ENCODE peak calls at places on chromosomes 5 and 9, in eight cellular contexts. B is ovary, Q is spleen, L is stomach, H is fibroblast of pulmonary artery, F is fibroblast of lung, R is mammary epithelial cell, P is HCT116. T is an unnamed sample.
A peak's percentile ranks its signal among the peaks of the same experiment; 100 is the strongest.

GRCh38 chr9:76369583-76369982 is 24.6 kb downstream of the RFK start:
- DNase-seq in B (peak; percentile 31), Q (no peak), L (peak; percentile 85), H (peak; percentile 50), F (peak; percentile 86), R (peak; percentile 65), P (no peak), T (peak; percentile 69)

GRCh38 chr5:16809816-16810502 is 126.1 kb downstream of the MYO10 start:
- DNase-seq in B (peak; percentile 54), Q (no peak), L (peak; percentile 68), H (peak; percentile 70), F (peak; percentile 91), R (no peak), P (no peak), T (peak; percentile 92)

GRCh38 chr9:121455527-121456239 is 44.0 kb downstream of the GGTA1 start:
- DNase-seq in B (no peak), Q (no peak), L (no peak), H (no peak), F (peak; percentile 19), R (no peak), P (no peak), T (no peak)

GRCh38 chr9:93054758-93055704 is 3.5 kb upstream of the SUSD3 start:
- DNase-seq in B (no peak), Q (no peak), L (no peak), H (no peak), F (no peak), R (no peak), P (no peak), T (no peak)

GRCh38 chr5:123610665-123611406 is 98.9 kb downstream of the CSNK1G3 start:
- DNase-seq in B (peak; percentile 21), Q (no peak), L (no peak), H (peak; percentile 88), F (peak; percentile 60), R (peak; percentile 42), P (peak; percentile 54), T (peak; percentile 87)

GRCh38 chr9:107739601-107740082 is 250.1 kb upstream of the KLF4 start:
- DNase-seq in B (peak; percentile 75), Q (no peak), L (peak; percentile 71), H (peak; percentile 78), F (peak; percentile 70), R (peak; percentile 73), P (no peak), T (peak; percentile 98)

GRCh38 chr9:18060304-18060934 is 413.5 kb upstream of the ADAMTSL1 start:
- DNase-seq in B (no peak), Q (no peak), L (no peak), H (peak; percentile 2), F (no peak), R (no peak), P (no peak), T (no peak)

GRCh38 chr9:20623021-20623747 is 885 bp upstream of the MLLT3 start:
- DNase-seq in B (peak; percentile 39), Q (peak; percentile 87), L (peak; percentile 46), H (no peak), F (peak; percentile 2), R (peak; percentile 47), P (no peak), T (no peak)

GRCh38 chr9:93680445-93681315 is 104.3 kb downstream of the PHF2 start:
- DNase-seq in B (peak; percentile 12), Q (peak; percentile 59), L (peak; percentile 25), H (no peak), F (no peak), R (no peak), P (no peak), T (no peak)

GRCh38 chr5:1847611-1848010 is 35.1 kb downstream of the IRX4 start:
- DNase-seq in B (no peak), Q (no peak), L (no peak), H (no peak), F (no peak), R (no peak), P (no peak), T (no peak)

GRCh38 chr9:128494108-128494742 is 10.3 kb upstream of the GLE1 start:
- DNase-seq in B (peak; percentile 63), Q (peak; percentile 84), L (peak; percentile 42), H (peak; percentile 61), F (no peak), R (no peak), P (no peak), T (no peak)

GRCh38 chr5:37871023-37871815 is 31.4 kb upstream of the GDNF start:
- DNase-seq in B (no peak), Q (no peak), L (no peak), H (peak; percentile 9), F (peak; percentile 87), R (peak; percentile 51), P (no peak), T (peak; percentile 66)

GRCh38 chr9:96674914-96675538 is 19.9 kb upstream of the PRXL2C start:
- DNase-seq in B (no peak), Q (no peak), L (no peak), H (peak; percentile 57), F (peak; percentile 78), R (peak; percentile 91), P (peak; percentile 81), T (peak; percentile 73)

GRCh38 chr5:35117960-35118359 is 70.2 kb upstream of the AGXT2 start:
- DNase-seq in B (no peak), Q (no peak), L (no peak), H (peak; percentile 82), F (peak; percentile 78), R (peak; percentile 17), P (no peak), T (peak; percentile 65)

GRCh38 chr9:93295031-93295430 is 111.1 kb downstream of the WNK2 start:
- DNase-seq in B (no peak), Q (peak; percentile 74), L (no peak), H (peak; percentile 1), F (no peak), R (no peak), P (no peak), T (peak; percentile 3)

GRCh38 chr9:124198948-124199347 is 58.8 kb upstream of the NEK6 start:
- DNase-seq in B (no peak), Q (no peak), L (no peak), H (no peak), F (no peak), R (no peak), P (no peak), T (no peak)

GRCh38 chr9:124202447-124202971 is 55.2 kb upstream of the NEK6 start:
- DNase-seq in B (no peak), Q (peak; percentile 91), L (peak; percentile 46), H (peak; percentile 15), F (peak; percentile 16), R (no peak), P (no peak), T (no peak)

GRCh38 chr9:124196814-124197176 is 61.0 kb upstream of the NEK6 start:
- DNase-seq in B (no peak), Q (no peak), L (peak; percentile 8), H (no peak), F (no peak), R (no peak), P (no peak), T (no peak)

GRCh38 chr9:124199474-124199873 is 58.3 kb upstream of the NEK6 start:
- DNase-seq in B (no peak), Q (no peak), L (no peak), H (no peak), F (no peak), R (no peak), P (no peak), T (no peak)

DNA sequence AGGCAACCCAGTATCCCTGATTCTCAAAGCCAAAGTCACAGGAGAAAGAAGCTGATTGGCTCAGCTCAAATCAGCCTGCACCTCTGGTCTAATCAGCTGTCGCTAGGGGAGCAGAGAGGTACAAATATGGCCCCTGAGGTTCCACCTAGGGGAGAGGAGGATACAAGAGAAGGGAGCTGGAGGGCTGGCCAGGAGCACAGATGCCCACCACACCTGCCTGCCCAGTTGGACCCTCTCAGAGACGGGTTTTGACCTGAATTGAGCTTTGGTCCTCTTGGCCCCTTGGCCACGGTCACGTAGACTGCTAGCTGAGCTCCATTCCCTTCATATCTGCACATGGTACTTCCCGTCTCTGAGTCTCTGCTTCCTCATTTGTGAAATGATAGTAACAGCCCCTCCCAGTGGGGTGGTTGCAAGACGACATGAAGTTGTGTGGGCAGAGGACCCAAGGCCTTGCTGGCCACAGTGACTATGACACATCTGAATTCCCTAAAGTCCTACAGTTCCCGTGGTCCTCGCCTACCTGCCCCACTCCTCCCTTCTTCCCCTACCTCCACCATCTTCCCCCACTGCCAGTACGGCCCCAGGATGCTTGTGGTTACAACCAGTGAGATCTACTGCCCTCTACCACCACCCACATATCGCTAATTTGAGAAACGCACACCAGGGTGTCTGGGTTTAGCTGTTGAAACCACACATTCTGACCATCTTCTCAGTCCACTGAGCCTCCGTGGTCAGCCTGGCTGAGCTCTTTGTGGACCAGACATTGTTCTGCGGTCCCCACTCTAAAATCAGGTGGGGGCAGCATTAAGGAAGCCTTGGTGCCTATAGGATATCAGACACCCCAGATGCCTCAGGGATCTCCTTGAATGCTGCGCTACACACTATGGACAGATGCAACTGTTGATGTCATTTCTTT is 60.3 kb upstream of the NEK6 start:
- DNase-seq in B (no peak), Q (peak; percentile 82), L (peak; percentile 5), H (no peak), F (no peak), R (no peak), P (no peak), T (no peak)
- TF ChIP-seq CTCF in B (no peak), Q (no peak), L (no peak), H (no peak), F (no peak), R (no peak), P (no peak), T (no peak)

GRCh38 chr5:156936972-156937371 is 26.1 kb downstream of the TIMD4 start:
- DNase-seq in B (no peak), Q (no peak), L (no peak), H (no peak), F (no peak), R (no peak), P (no peak), T (no peak)
- H3K4me3 ChIP-seq in B (no peak overlapping the region), Q (no peak overlapping the region), L (no peak overlapping the region), H (no peak overlapping the region), F (no peak overlapping the region), R (no peak overlapping the region), P (no peak overlapping the region), T (no peak overlapping the region)

GRCh38 chr5:116291271-116291670 is 206.4 kb downstream of the COMMD10 start:
- DNase-seq in B (no peak), Q (no peak), L (no peak), H (no peak), F (peak; percentile 25), R (no peak), P (no peak), T (peak; percentile 23)

GRCh38 chr5:116288524-116288923 is 203.7 kb downstream of the COMMD10 start:
- DNase-seq in B (no peak), Q (no peak), L (no peak), H (no peak), F (no peak), R (no peak), P (no peak), T (no peak)

DNA sequence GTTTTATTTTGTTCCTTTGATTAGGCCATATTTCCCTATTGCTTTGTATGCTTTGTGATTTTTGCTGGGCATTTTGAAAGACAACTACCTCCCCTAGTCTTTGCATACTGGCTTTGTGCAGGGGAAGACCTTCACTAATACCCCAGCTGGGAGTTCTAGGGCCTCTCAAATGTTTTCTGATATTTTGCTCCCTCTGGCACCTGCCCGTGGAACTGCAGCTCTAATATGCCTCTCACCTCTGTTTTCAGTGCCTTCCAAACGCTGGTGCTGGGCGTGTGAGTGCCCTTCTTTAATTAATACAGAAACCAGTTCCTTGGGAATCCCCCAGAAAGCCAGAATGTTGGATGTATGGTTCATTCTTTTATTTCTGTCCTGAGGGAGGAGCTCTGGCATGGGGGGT is 204.5 kb downstream of the COMMD10 start:
- DNase-seq in B (no peak), Q (no peak), L (no peak), H (no peak), F (no peak), R (no peak), P (no peak), T (no peak)
- TF ChIP-seq CTCF in B (no peak), Q (no peak), L (no peak), H (no peak), F (no peak), R (peak; percentile 16), P (no peak), T (peak; percentile 1)

GRCh38 chr5:55096860-55097259 is 5.6 kb upstream of the GZMA start:
- DNase-seq in B (no peak), Q (no peak), L (no peak), H (no peak), F (no peak), R (no peak), P (no peak), T (no peak)
- H3K4me3 ChIP-seq in B (no peak overlapping the region), Q (no peak overlapping the region), L (no peak overlapping the region), H (no peak overlapping the region), F (no peak overlapping the region), R (no peak overlapping the region), P (no peak overlapping the region), T (no peak overlapping the region)

T was measured in fibroblast of the aortic adventitia.